ENCODE peak calls at places on chromosome 3, in six cellular contexts. R, M, Q, G, W and O are unnamed samples.

GRCh38 chr3:124934577-124934976 is at the start of gene MUC13:
- DNase-seq in M (no peak), R (no peak), W (no peak), G (no peak), Q (no peak), O (no peak)

GRCh38 chr3:127043731-127044510 is 61.0 kb downstream of the PLXNA1 start:
- DNase-seq in G (peak), Q (peak), W (no peak), R (peak), M (no peak), O (no peak)

GRCh38 chr3:187669675-187670504 is at the start of gene SST:
- DNase-seq in Q (peak), W (peak), R (peak), M (no peak), G (no peak), O (peak)

GRCh38 chr3:66000506-66000905 is 38.2 kb downstream of the MAGI1 start:
- DNase-seq in M (no peak), Q (no peak), R (no peak), W (no peak), G (no peak), O (no peak)

GRCh38 chr3:28322464-28322863 is 26.1 kb upstream of the ZCWPW2 start:
- DNase-seq in Q (no peak), M (no peak), R (no peak), G (no peak), W (peak), O (no peak)

GRCh38 chr3:176568189-176568588 is 629.1 kb downstream of the TBL1XR1 start:
- DNase-seq in Q (no peak), G (no peak), M (no peak), R (no peak), W (no peak), O (no peak)

GRCh38 chr3:99396651-99397050 is 241.7 kb upstream of the COL8A1 start:
- DNase-seq in W (no peak), G (no peak), R (no peak), Q (no peak), M (no peak), O (no peak)

GRCh38 chr3:174303911-174304541 is 555.1 kb upstream of the NAALADL2 start:
- DNase-seq in G (no peak), R (peak), W (no peak), Q (no peak), M (no peak), O (no peak)

GRCh38 chr3:57692404-57693191 is at the start of gene DENND6A:
- DNase-seq in G (peak), M (peak), Q (peak), R (peak), W (peak), O (peak)

GRCh38 chr3:32442766-32443165 is 51.1 kb downstream of the CMTM7 start:
- DNase-seq in W (no peak), R (no peak), Q (no peak), M (no peak), G (no peak), O (no peak)

GRCh38 chr3:190338717-190339116 is 16.5 kb upstream of the CLDN1 start:
- DNase-seq in R (no peak), Q (peak), W (no peak), M (no peak), G (no peak), O (no peak)

GRCh38 chr3:190333961-190334360 is 11.7 kb upstream of the CLDN1 start:
- DNase-seq in W (no peak), M (no peak), R (no peak), G (no peak), Q (no peak), O (no peak)

GRCh38 chr3:190336516-190337189 is 14.4 kb upstream of the CLDN1 start:
- DNase-seq in G (no peak), M (no peak), R (no peak), W (no peak), Q (no peak), O (no peak)

GRCh38 chr3:190340071-190340470 is 17.8 kb upstream of the CLDN1 start:
- DNase-seq in G (no peak), R (no peak), W (no peak), M (no peak), Q (no peak), O (no peak)

DNA sequence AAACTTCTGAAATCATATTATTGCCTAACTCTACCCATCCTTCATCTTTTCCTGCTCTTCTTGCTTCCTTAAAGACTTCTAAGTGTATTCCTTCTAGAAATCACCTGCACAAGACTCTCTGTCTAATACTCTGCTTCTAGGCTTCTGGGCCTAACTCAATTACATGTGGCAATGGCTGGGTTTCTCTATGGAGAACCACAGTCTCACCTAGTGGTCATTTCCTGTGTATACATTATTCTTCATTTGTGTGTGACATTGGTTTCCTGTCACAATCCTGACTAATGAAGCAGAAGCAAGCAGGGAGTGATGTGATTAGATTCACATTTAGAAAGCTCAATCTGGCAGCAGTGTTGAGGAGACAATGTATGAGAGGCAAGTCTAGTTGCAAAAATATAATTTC is 16.9 kb upstream of the CLDN1 start:
- DNase-seq in M (no peak), W (no peak), Q (no peak), G (no peak), R (no peak), O (no peak)
- TF ChIP-seq CTCF in M (no peak), W (no peak), Q (no peak), G (no peak), R (no peak), O (no peak)

GRCh38 chr3:141403576-141403975 is 35.3 kb downstream of the ZBTB38 start:
- DNase-seq in M (no peak), G (no peak), R (no peak), W (no peak), Q (no peak), O (no peak)

GRCh38 chr3:141399979-141400971 is 32.0 kb downstream of the ZBTB38 start:
- DNase-seq in Q (peak), R (no peak), W (no peak), M (no peak), G (no peak), O (no peak)

GRCh38 chr3:141401584-141402475 is 33.5 kb downstream of the ZBTB38 start:
- DNase-seq in W (no peak), G (peak), R (peak), M (no peak), Q (peak), O (peak)

GRCh38 chr3:141401095-141401494 is 32.8 kb downstream of the ZBTB38 start:
- DNase-seq in G (no peak), R (no peak), Q (no peak), W (no peak), M (no peak), O (no peak)

DNA sequence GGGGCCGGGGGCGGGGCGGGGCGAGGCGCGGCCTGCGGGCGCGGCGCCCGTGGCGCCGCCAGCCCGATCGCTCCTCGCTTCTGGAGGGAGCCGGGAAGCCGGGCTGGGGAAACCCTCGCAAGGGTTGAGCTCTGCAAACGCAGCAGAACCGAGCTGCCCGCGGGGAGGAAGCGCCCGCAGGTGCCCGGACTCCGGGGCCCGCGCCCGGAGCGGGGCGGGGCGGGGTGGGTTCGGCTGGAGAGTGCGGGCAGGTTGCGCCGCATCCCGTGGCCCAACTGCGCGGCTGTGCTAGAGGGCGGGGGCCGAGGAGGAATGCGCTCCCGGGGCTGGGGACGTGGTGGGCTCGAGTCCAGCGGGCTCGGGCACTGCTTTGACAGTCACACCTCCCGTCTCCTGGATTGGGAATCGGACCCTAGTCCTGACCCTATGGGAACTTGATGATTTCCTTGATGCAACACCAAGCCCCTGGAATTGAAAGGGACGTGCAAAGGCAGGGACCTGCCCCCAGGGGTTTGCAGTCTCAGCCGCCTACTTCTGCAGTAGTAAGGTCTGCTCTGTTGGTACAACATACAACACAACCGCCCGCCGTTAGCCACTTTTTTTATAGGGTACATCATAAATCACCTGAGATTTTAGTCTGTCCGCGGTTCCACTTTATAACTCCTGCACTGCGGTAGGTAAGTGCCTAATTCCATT is 34.3 kb downstream of the ZBTB38 start:
- DNase-seq in G (peak), W (no peak), Q (peak), M (no peak), R (peak), O (peak)
- TF ChIP-seq CTCF in G (peak), W (peak), Q (no peak), M (no peak), R (no peak), O (no peak)

DNA sequence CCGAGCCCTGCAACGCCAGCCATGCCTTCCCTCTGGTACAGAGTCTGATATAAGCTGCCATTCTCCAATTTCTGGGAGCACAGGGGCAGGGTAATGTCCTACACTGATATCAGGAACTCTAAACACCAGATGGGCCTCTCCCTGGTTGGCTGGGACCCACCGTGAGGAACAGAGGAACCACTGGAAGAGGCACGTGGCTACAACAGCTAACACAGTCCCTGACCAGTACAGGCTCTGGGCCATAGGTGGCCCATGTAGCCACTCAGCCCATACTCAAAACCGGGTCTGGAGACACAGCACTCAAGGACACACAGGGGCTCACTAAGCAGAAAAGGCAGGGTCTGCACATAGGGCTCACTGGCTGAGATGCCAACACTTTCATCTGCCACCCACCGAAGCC is 13.9 kb downstream of the NUP210 start:
- DNase-seq in R (no peak), M (no peak), Q (no peak), W (no peak), G (no peak), O (no peak)
- TF ChIP-seq CTCF in R (no peak), M (no peak), Q (no peak), W (no peak), G (no peak), O (no peak)

DNA sequence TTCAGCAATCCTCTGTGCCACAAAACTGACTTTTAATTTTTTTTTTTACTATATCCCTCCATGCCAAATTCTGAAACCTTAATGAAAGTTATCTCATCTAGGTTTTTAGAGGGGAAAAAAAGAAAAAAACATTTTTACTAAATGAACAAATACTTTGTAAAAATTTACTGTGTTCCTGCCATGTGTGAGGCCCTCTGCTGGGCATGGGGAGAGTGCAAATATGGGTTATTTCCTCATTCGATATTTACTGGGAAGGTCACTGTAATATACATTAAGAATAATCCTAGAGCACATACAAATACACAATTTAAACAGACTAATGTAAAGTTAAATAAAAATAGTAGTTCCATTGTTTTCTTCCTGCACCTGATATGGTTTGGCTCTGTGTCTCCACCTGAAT is 215.0 kb downstream of the GRM7 start:
- DNase-seq in M (no peak), Q (no peak), G (no peak), W (no peak), R (no peak), O (no peak)
- TF ChIP-seq CTCF in M (peak), Q (no peak), G (no peak), W (peak), R (no peak), O (no peak)